ENCODE peak calls at places on chromosomes 13 and 19, in six cellular contexts. Z is endothelial cell of umbilical vein, Y is transverse colon, X is fibroblast of lung, M is colonic mucosa, L is H9. B is an unnamed sample.

GRCh38 chr19:50344661-50345318 is 15.6 kb upstream of the KCNC3 start:
- DNase-seq in Y (no peak), Z (no peak), M (no peak), X (no peak), L (no peak), B (no peak)

GRCh38 chr13:48220592-48221300 is 12.3 kb upstream of the ITM2B start:
- DNase-seq in Y (no peak), L (no peak), Z (no peak), M (no peak), X (no peak), B (no peak)

GRCh38 chr13:75550159-75550567 is 572 bp downstream of the UCHL3 start:
- DNase-seq in M (peak), Z (peak), Y (peak), X (peak), L (no peak), B (no peak)

GRCh38 chr19:4456843-4457653 is 546 bp downstream of the UBXN6 start:
- DNase-seq in Z (peak), M (peak), L (peak), Y (peak), X (peak), B (no peak)

GRCh38 chr19:789473-790052 is 7.7 kb upstream of the PTBP1 start:
- DNase-seq in X (no peak), M (no peak), L (peak), Y (no peak), Z (peak), B (no peak)

GRCh38 chr13:23086951-23087350 is 93.8 kb upstream of the SGCG start:
- DNase-seq in Y (no peak), Z (no peak), M (no peak), L (no peak), X (peak), B (no peak)

GRCh38 chr13:47679391-47679790 is 321.7 kb downstream of the SUCLA2 start:
- DNase-seq in L (no peak), M (no peak), Z (no peak), X (peak), Y (no peak), B (no peak)

GRCh38 chr13:25827986-25828385 is 223.8 kb downstream of the SHISA2 start:
- DNase-seq in M (no peak), Y (no peak), L (no peak), Z (no peak), X (peak), B (no peak)

GRCh38 chr19:45164577-45165335 is 4.0 kb upstream of the NKPD1 start:
- DNase-seq in X (peak), L (peak), M (peak), Y (peak), Z (peak), B (no peak)

GRCh38 chr13:31029129-31029528 is 96.7 kb downstream of the TEX26 start:
- DNase-seq in Z (no peak), Y (no peak), L (no peak), X (no peak), M (no peak), B (no peak)

GRCh38 chr19:33461256-33462111 is 60.1 kb downstream of the PEPD start:
- DNase-seq in Z (no peak), M (no peak), Y (no peak), X (no peak), L (peak), B (no peak)

GRCh38 chr13:28531195-28531955 is 36.4 kb upstream of the FLT1 start:
- DNase-seq in Y (peak), X (peak), M (peak), Z (peak), L (no peak), B (no peak)

GRCh38 chr13:114077938-114078335 is 54.5 kb downstream of the RASA3 start:
- DNase-seq in L (no peak), X (peak), Z (no peak), M (no peak), Y (no peak), B (no peak)

GRCh38 chr19:3225677-3226093 is 1.2 kb downstream of the CELF5 start:
- DNase-seq in X (no peak), M (no peak), Y (no peak), Z (no peak), L (no peak), B (no peak)

GRCh38 chr13:44271031-44271433 is 102.6 kb upstream of the SERP2 start:
- DNase-seq in M (no peak), Z (no peak), L (no peak), X (peak), Y (no peak), B (no peak)

GRCh38 chr13:112055417-112056206 is 11.3 kb upstream of the SOX1 start:
- DNase-seq in M (no peak), X (no peak), L (peak), Z (no peak), Y (no peak), B (no peak)

GRCh38 chr19:8212212-8212611 is 3.0 kb downstream of the CERS4 start:
- DNase-seq in L (no peak), X (no peak), Z (no peak), M (no peak), Y (no peak), B (no peak)

GRCh38 chr13:108322206-108322824 is 52.8 kb downstream of the TNFSF13B start:
- DNase-seq in M (no peak), Y (no peak), Z (peak), X (peak), L (no peak), B (no peak)

GRCh38 chr19:23699521-23699860 is 12.5 kb upstream of the ZNF675 start:
- DNase-seq in Z (no peak), Y (no peak), L (no peak), X (no peak), M (no peak), B (no peak)

GRCh38 chr19:33376931-33377557 is 3.5 kb downstream of the CEBPG start:
- DNase-seq in M (peak), L (no peak), Y (peak), Z (peak), X (no peak), B (no peak)

GRCh38 chr19:45492627-45493470 is 4.0 kb downstream of the RTN2 start:
- DNase-seq in Y (peak), L (peak), X (peak), M (peak), Z (peak), B (no peak)

GRCh38 chr19:47357788-47358680 is 8.9 kb downstream of the DHX34 start:
- DNase-seq in Y (no peak), L (peak), Z (no peak), X (no peak), M (no peak), B (no peak)

GRCh38 chr13:60155978-60156377 is 7.8 kb downstream of the DIAPH3 start:
- DNase-seq in Z (no peak), L (no peak), X (no peak), M (no peak), Y (no peak), B (no peak)

GRCh38 chr19:912181-913079 is 589 bp downstream of the R3HDM4 start:
- DNase-seq in L (no peak), Z (no peak), X (no peak), Y (no peak), M (no peak), B (no peak)

GRCh38 chr19:50555033-50555432 is 13.2 kb downstream of the LRRC4B start:
- DNase-seq in X (no peak), L (no peak), M (no peak), Y (no peak), Z (no peak), B (no peak)

GRCh38 chr13:113001251-113002140 is 32.5 kb downstream of the MCF2L start:
- DNase-seq in M (peak), X (peak), Y (peak), Z (no peak), L (peak), B (peak)

GRCh38 chr19:55434356-55434755 is 8.7 kb downstream of the SHISA7 start:
- DNase-seq in Z (no peak), L (no peak), Y (no peak), M (no peak), X (no peak), B (no peak)

GRCh38 chr19:55433292-55433691 is 9.8 kb downstream of the SHISA7 start:
- DNase-seq in L (no peak), Z (no peak), X (no peak), Y (no peak), M (no peak), B (no peak)

GRCh38 chr19:55437410-55437809 is 5.7 kb downstream of the SHISA7 start:
- DNase-seq in Z (peak), L (peak), Y (no peak), X (peak), M (peak), B (no peak)

GRCh38 chr19:55436847-55437246 is 6.3 kb downstream of the SHISA7 start:
- DNase-seq in Y (no peak), Z (no peak), M (no peak), X (no peak), L (no peak), B (no peak)

DNA sequence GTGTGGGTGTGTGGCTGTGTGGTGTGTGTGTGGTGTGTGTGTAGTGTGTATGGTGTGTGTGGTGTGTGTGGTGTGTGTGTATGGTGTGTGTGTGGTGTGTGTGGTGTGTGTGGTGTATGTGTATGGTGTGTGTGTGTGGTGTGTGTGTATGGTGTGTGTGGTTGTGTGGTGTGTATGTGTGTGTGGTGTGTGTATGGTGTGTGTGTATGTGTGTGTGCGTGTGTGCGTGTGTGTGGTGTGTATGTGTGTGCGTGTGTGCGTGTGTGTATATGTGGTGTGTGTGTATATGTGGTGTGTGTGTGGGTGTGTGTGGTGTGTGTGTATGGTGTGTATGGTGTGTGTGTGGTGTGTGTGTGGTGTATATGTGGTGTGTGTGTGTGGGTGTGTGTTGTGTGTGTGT is 8.1 kb downstream of the SHISA7 start:
- DNase-seq in X (no peak), Y (no peak), Z (no peak), L (no peak), M (no peak), B (no peak)
- H3K27ac ChIP-seq in X (no peak), Y (no peak), Z (no peak), L (no peak), M (no peak), B (no peak)

DNA sequence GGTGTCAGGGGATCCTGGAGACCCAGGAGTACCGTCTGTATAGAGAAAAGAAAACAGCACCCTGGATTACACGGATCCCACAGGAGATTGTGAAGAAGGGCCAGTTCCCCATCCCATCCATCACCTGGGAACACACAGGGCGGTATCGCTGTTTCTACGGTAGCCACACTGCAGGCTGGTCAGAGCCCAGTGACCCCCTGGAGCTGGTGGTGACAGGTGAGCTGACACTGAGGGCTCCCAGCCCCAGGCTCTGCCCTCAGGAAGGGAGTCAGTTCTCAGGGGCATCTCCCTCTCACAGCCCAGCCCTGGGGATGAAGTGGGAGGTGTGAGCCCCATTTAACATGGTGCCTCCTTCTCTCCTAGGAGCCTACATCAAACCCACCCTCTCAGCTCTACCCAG is 1.3 kb downstream of the LILRA1 start:
- DNase-seq in Y (no peak), Z (no peak), L (no peak), X (no peak), M (no peak), B (no peak)
- H3K27ac ChIP-seq in Y (no peak), Z (no peak), L (no peak), X (no peak), M (no peak), B (no peak)

GRCh38 chr13:110015253-110015652 is 228.9 kb upstream of the IRS2 start:
- DNase-seq in L (no peak), Z (no peak), X (peak), M (no peak), Y (no peak), B (no peak)
- H3K27ac ChIP-seq in L (no peak), Z (no peak), X (no peak), M (no peak), Y (no peak), B (no peak)

GRCh38 chr19:52923782-52924593 is 760 bp upstream of the ZNF888 start:
- DNase-seq in L (peak), Z (peak), Y (peak), M (peak), X (peak), B (peak)
- H3K27ac ChIP-seq in L (no peak), Z (no peak), Y (peak), M (peak), X (peak), B (peak)

GRCh38 chr19:17718467-17718987 is 753 bp upstream of the MAP1S start:
- DNase-seq in Z (no peak), X (no peak), M (no peak), L (no peak), Y (no peak), B (no peak)

GRCh38 chr19:17721821-17722220 is 2.5 kb downstream of the MAP1S start:
- DNase-seq in L (no peak), X (no peak), M (no peak), Z (peak), Y (no peak), B (no peak)

GRCh38 chr19:17719730-17720486 is 628 bp downstream of the MAP1S start:
- DNase-seq in Z (no peak), L (no peak), Y (peak), M (peak), X (no peak), B (no peak)

GRCh38 chr19:17718988-17719711 is at the start of gene MAP1S:
- DNase-seq in X (peak), M (peak), Y (peak), L (peak), Z (peak), B (peak)

GRCh38 chr19:17720487-17720839 is 1.2 kb downstream of the MAP1S start:
- DNase-seq in Z (peak), Y (no peak), M (no peak), L (no peak), X (no peak), B (no peak)
- H3K27ac ChIP-seq in Z (peak), Y (no peak), M (no peak), L (no peak), X (no peak), B (peak)

GRCh38 chr13:51763486-51763885 is 40.5 kb downstream of the DHRS12 start:
- DNase-seq in M (no peak), X (no peak), L (no peak), Y (no peak), Z (no peak), B (no peak)
- H3K27ac ChIP-seq in M (no peak), X (no peak), L (no peak), Y (peak), Z (no peak), B (peak)

DNA sequence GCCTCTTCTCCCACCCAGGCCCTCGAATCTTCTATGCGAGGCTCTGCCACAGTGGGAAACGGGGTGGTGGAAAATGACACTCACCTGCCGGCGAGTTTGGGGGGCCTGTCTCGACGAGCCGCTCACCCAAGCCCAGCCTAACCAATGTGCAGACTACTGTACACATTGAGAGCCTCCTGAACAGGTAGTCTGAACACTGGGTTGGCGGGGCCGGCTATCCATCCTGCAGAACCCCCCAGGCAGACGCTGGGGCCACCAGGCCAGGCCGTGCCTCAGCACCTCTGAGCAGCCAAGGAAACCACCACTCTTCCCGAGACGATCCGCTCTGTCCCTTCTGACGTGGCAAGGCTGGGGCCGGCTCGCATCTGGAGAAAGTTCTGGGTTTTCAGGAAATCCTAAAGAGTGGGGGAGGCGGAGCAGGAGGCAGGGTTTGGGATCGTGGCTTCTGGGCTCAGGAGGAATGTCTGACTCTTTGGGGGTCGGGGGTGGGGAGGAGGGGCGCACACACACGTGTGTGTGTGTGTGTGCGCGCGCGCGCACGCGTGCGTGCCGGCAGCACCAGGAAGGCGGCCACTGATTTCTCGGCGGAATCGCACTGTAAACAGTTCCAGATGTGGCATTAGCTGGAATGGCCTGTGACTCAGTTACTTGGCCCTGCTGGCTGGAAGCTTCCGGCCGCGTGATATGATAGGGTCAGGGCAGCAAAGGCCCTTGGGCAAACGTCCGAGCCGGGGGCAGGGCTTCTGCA is 18.5 kb downstream of the TMED1 start:
- DNase-seq in L (no peak), M (peak), Z (no peak), Y (peak), X (peak), B (no peak)
- H3K27ac ChIP-seq in L (no peak), M (peak), Z (no peak), Y (peak), X (peak), B (no peak)

GRCh38 chr13:110263906-110264305 is 43.1 kb downstream of the COL4A1 start:
- DNase-seq in Z (no peak), X (no peak), Y (no peak), L (no peak), M (peak), B (no peak)
- H3K27ac ChIP-seq in Z (peak), X (peak), Y (peak), L (no peak), M (no peak), B (no peak)

DNA sequence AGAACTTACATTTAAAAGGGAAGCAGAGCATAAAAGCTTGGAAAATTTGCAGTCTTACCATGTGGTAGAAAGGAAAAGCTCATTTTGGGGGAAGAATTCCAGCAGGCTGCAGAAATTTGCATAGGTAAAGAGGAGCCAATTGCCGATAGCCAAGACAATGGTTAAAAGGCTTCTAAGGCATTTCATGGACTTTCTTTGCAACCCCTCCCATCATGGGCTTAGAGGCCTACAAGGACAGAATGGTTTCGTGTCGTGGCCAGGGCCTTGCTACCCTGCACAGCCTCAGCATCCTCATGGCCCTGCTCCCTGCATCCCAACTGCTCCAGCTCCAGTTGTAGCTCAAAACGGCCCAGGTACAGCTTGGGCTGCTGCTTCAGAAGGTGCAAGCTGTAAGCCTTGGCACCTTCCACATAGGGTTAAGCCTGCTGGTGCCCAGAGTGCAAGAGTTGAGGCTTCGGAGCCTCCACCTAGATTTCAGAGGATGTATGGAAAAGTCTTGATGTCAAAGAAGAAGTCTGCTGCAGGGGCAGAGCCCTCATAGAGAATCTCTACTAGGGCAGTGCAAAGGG is 420.3 kb downstream of the PCDH17 start:
- DNase-seq in Z (no peak), X (no peak), M (no peak), Y (no peak), L (peak), B (no peak)
- H3K27ac ChIP-seq in Z (no peak), X (no peak), M (no peak), Y (no peak), L (no peak), B (no peak)